ENCODE peak calls at places on chromosome 9, in ten cellular contexts. K, A, G, C, M, Z, U, N, Y and D are unnamed samples.

GRCh38 chr9:23717505-23717904 is 108.5 kb downstream of the ELAVL2 start:
- DNase-seq in Z (no peak), G (no peak), C (no peak), K (no peak), M (no peak), Y (no peak), U (no peak), A (no peak), N (no peak), D (no peak)

GRCh38 chr9:106953166-106953565 is 90.2 kb downstream of the ZNF462 start:
- DNase-seq in C (no peak), G (no peak), N (no peak), U (no peak), Y (no peak), Z (no peak), A (no peak), M (peak), K (no peak), D (no peak)

GRCh38 chr9:88388203-88388885 is at the start of gene SPIN1:
- DNase-seq in A (peak), G (peak), U (peak), Z (peak), K (peak), N (peak), M (no peak), C (peak), Y (peak), D (peak)

GRCh38 chr9:129446828-129447550 is 173.9 kb downstream of the C9orf50 start:
- DNase-seq in G (no peak), N (no peak), M (no peak), A (no peak), Z (no peak), K (no peak), Y (no peak), U (no peak), C (no peak), D (no peak)

GRCh38 chr9:137943655-137944054 is 66.1 kb downstream of the CACNA1B start:
- DNase-seq in G (no peak), C (no peak), Z (no peak), M (no peak), Y (no peak), K (no peak), A (no peak), U (no peak), N (no peak), D (no peak)

GRCh38 chr9:34591091-34591910 is 1.8 kb upstream of the CNTFR start:
- DNase-seq in A (peak), K (peak), M (peak), C (peak), G (peak), Y (peak), N (peak), Z (peak), U (peak), D (peak)

GRCh38 chr9:110058304-110058953 is 149.5 kb downstream of the C9orf152 start:
- DNase-seq in Y (no peak), C (peak), A (no peak), K (no peak), G (peak), U (peak), N (peak), Z (peak), M (no peak), D (peak)

GRCh38 chr9:129436751-129437625 is 183.9 kb downstream of the C9orf50 start:
- DNase-seq in G (peak), K (peak), M (no peak), A (peak), U (peak), Y (peak), N (no peak), Z (peak), C (peak), D (no peak)

GRCh38 chr9:99134893-99135341 is 30.0 kb downstream of the TGFBR1 start:
- DNase-seq in N (no peak), M (peak), C (no peak), A (no peak), Y (no peak), U (no peak), Z (no peak), G (no peak), K (no peak), D (no peak)

GRCh38 chr9:18235181-18235908 is 238.6 kb upstream of the ADAMTSL1 start:
- DNase-seq in Y (no peak), G (no peak), U (no peak), N (no peak), Z (no peak), C (no peak), M (no peak), A (no peak), K (no peak), D (no peak)

GRCh38 chr9:18228101-18228500 is 245.9 kb upstream of the ADAMTSL1 start:
- DNase-seq in M (no peak), C (no peak), A (no peak), U (no peak), K (no peak), Z (no peak), Y (no peak), G (no peak), N (no peak), D (no peak)

GRCh38 chr9:18233776-18234445 is 240.0 kb upstream of the ADAMTSL1 start:
- DNase-seq in C (no peak), K (no peak), U (no peak), M (no peak), G (no peak), Z (no peak), Y (no peak), N (no peak), A (no peak), D (no peak)

GRCh38 chr9:18233311-18233710 is 240.6 kb upstream of the ADAMTSL1 start:
- DNase-seq in M (no peak), K (no peak), G (no peak), Z (no peak), A (no peak), Y (no peak), N (no peak), C (no peak), U (no peak), D (no peak)

GRCh38 chr9:18229992-18230676 is 243.8 kb upstream of the ADAMTSL1 start:
- DNase-seq in A (no peak), U (no peak), C (no peak), G (no peak), Y (no peak), N (no peak), Z (no peak), M (no peak), K (no peak), D (no peak)
- TF ChIP-seq CTCF in A (no peak), U (no peak), C (no peak), G (no peak), Y (no peak), N (no peak), Z (no peak), M (no peak), K (no peak), D (peak)

DNA sequence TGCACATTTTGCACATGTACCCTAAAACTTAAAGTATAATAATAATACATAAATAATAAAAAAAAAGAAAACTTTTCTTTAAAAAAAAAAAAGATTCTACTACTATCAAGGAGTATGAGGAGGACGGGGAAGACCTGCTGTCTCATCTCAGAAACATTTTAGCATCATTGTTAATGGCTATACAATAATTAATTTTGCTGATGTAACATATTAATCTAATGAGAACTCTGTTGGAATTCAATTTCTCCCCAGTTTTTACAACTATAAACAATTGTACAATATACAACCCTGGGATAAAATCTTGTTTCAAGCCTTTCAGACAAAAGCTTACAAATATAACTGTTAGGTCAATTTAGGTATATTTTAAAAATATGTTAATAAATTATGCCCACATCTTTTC is 139.0 kb upstream of the GRIN3A start:
- DNase-seq in Z (no peak), A (no peak), K (no peak), M (no peak), G (no peak), Y (no peak), N (no peak), U (no peak), C (no peak), D (no peak)
- TF ChIP-seq CTCF in Z (no peak), A (no peak), K (no peak), M (no peak), G (no peak), Y (no peak), N (no peak), U (no peak), C (no peak), D (no peak)

GRCh38 chr9:83219924-83220438 is 157.0 kb upstream of the RASEF start:
- DNase-seq in K (no peak), M (no peak), Z (no peak), Y (no peak), A (no peak), G (no peak), C (no peak), U (no peak), N (no peak), D (no peak)
- TF ChIP-seq CTCF in K (peak), M (no peak), Z (no peak), Y (no peak), A (no peak), G (no peak), C (peak), U (no peak), N (no peak), D (no peak)

GRCh38 chr9:126599047-126599650 is 14.6 kb upstream of the LMX1B start:
- DNase-seq in A (no peak), M (no peak), G (no peak), N (no peak), C (peak), Y (no peak), U (no peak), Z (no peak), K (no peak), D (no peak)
- TF ChIP-seq CTCF in A (no peak), M (peak), G (no peak), N (no peak), C (peak), Y (no peak), U (no peak), Z (peak), K (no peak), D (peak)

DNA sequence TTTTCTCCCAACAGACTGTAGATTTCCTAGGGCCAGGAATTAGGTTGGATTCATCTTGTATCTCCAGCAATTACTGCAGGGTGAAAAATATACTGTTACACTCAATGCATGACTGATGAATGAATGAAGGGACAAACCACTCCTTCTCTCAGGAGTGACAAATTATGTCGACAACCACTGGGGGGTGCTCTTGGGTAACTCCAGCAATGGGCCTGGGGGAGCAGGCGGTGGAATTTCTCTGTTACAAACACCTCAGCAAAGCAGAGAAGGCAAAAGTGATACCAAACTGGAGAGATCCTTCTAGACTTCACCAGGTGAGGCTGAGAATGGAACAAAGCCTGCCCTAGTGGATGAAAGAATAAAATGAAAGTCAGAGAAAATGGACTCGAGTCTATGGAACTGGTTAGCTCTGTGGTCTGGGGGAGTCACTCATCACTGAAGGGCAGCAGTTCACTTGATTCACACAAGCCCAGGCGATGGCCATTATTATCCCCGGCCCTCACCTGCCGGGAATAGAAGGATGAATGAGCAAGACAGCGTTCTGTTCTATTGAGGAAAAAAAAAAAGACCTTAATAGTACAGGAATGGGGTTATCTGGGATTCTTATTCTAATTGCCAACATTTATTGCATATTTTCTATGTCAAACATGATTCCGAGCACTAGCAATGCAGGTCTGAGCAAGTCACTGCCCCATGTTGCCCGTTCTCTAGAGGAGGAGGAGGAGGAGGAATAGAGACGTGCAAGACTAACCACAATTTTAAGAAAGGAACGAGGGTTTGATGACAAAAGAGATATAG is 341.1 kb downstream of the ASTN2 start:
- DNase-seq in U (no peak), Z (peak), A (no peak), N (no peak), K (no peak), C (peak), G (no peak), M (no peak), Y (no peak), D (peak)
- TF ChIP-seq CTCF in U (no peak), Z (peak), A (peak), N (no peak), K (no peak), C (peak), G (no peak), M (peak), Y (peak), D (peak)

GRCh38 chr9:80509358-80509757 is 937.6 kb downstream of the TLE4 start:
- DNase-seq in K (no peak), C (no peak), N (no peak), G (no peak), A (no peak), M (no peak), Y (no peak), Z (no peak), U (no peak), D (no peak)
- TF ChIP-seq CTCF in K (no peak), C (no peak), N (no peak), G (no peak), A (peak), M (peak), Y (no peak), Z (no peak), U (no peak), D (no peak)

DNA sequence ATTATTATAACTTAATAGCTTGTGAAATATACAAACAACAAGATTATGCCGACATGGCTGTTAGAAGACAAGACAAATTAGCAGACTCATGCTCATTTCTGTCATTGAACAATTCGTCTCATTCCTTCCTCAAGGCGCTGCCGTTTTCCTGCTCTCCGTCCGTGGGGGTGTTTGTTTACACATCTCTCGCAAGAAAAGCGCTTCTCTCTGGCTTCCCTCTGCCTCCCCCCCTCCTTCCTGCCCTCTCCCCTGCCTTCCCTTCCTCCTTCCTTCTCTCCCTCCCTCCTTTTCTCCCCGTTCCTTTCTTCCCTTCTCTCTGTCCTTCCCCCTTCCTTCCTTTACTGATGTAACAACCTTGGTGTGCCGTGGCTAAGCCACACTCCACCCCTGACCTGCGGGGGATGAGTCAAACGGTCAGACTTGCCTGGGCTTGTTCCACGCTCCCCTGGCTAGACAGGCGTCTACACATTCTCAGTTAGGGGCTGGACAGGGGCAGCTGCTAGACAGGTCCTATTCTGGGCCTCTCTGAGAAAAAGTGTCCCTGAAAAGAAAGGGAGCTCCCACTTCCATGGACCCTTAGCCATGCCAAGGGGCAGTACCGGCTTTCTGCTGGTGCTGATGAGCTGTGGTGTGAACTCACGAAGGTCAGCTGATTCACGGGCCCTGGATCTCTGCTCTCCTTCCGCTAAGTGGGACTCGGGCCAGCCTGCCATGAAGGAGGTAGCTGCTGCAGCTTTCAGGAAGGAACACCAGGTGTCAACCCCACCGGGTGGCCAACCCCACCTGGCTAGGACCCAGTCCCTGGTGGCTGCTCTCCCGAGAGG is 32.0 kb upstream of the SPTLC1 start:
- DNase-seq in A (no peak), Y (peak), C (no peak), N (peak), M (peak), G (no peak), K (peak), Z (peak), U (peak), D (no peak)
- TF ChIP-seq CTCF in A (no peak), Y (no peak), C (no peak), N (no peak), M (peak), G (no peak), K (no peak), Z (no peak), U (no peak), D (no peak)

GRCh38 chr9:6198251-6198650 is 17.4 kb upstream of the IL33 start:
- DNase-seq in C (no peak), K (no peak), Z (no peak), A (no peak), G (no peak), N (no peak), Y (no peak), M (no peak), U (no peak), D (no peak)

GRCh38 chr9:6199596-6199995 is 16.0 kb upstream of the IL33 start:
- DNase-seq in Y (no peak), G (no peak), Z (no peak), K (no peak), C (no peak), M (no peak), N (no peak), A (no peak), U (no peak), D (no peak)

GRCh38 chr9:6197330-6197729 is 18.3 kb upstream of the IL33 start:
- DNase-seq in C (no peak), A (no peak), G (no peak), M (no peak), N (no peak), K (no peak), Y (no peak), U (no peak), Z (no peak), D (no peak)

GRCh38 chr9:6195714-6196360 is 19.8 kb upstream of the IL33 start:
- DNase-seq in Z (no peak), M (no peak), Y (no peak), A (no peak), K (no peak), C (no peak), U (no peak), N (no peak), G (no peak), D (no peak)

GRCh38 chr9:6194934-6195333 is 20.7 kb upstream of the IL33 start:
- DNase-seq in K (no peak), Y (no peak), C (peak), U (no peak), G (no peak), Z (peak), M (no peak), A (no peak), N (no peak), D (no peak)
- TF ChIP-seq CTCF in K (no peak), Y (no peak), C (no peak), U (no peak), G (no peak), Z (peak), M (peak), A (peak), N (no peak), D (peak)

GRCh38 chr9:108074900-108075299 is 585.3 kb upstream of the KLF4 start:
- DNase-seq in G (no peak), M (no peak), U (no peak), C (no peak), A (no peak), K (no peak), Y (no peak), N (no peak), Z (no peak), D (no peak)

GRCh38 chr9:108073823-108074222 is 584.3 kb upstream of the KLF4 start:
- DNase-seq in K (no peak), A (no peak), Z (no peak), C (no peak), N (no peak), Y (no peak), G (no peak), M (no peak), U (no peak), D (no peak)

GRCh38 chr9:108070861-108071260 is 581.3 kb upstream of the KLF4 start:
- DNase-seq in N (no peak), A (no peak), U (no peak), Y (no peak), M (no peak), K (no peak), G (no peak), C (no peak), Z (no peak), D (no peak)

DNA sequence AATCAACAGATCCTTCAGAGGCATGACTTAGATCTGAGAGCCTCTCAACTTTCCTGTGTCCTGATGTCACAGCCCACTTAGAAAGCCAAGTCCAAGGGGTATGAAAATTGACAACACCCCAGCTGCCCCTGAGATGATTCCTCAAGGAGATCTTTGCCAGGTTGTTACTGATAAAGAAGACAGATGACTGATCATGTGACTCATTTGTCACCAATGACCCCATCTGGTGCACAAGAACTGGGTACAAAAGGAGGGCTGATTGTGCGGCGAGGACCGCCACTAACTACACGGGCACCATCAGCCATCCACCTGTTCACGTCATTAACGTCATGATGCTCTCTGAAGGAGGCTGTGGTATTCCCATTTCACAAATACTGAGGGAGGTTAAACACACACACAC is 583.2 kb upstream of the KLF4 start:
- DNase-seq in A (no peak), Z (no peak), C (no peak), K (no peak), Y (no peak), N (no peak), U (no peak), M (no peak), G (no peak), D (no peak)
- TF ChIP-seq CTCF in A (no peak), Z (no peak), C (no peak), K (no peak), Y (no peak), N (no peak), U (no peak), M (no peak), G (no peak), D (no peak)

GRCh38 chr9:27165670-27166069 is 56.6 kb downstream of the TEK start:
- DNase-seq in G (no peak), N (no peak), M (no peak), A (no peak), C (peak), Y (no peak), K (no peak), Z (no peak), U (no peak), D (no peak)
- TF ChIP-seq CTCF in G (no peak), N (no peak), M (no peak), A (no peak), C (no peak), Y (no peak), K (no peak), Z (no peak), U (no peak), D (peak)